ENCODE peak calls at places on chromosomes 6 and 20, in seven cellular contexts. P, J, U, K, N, Q and I are unnamed samples.

GRCh38 chr20:48635791-48636267 is 192.0 kb downstream of the PREX1 start:
- DNase-seq in J (no peak), U (peak; percentile 63), P (peak; percentile 82), Q (no peak), K (peak; percentile 52), N (no peak), I (peak; percentile 69)

GRCh38 chr6:139577991-139578604 is 203.7 kb upstream of the CITED2 start:
- DNase-seq in Q (no peak), U (peak; percentile 82), J (no peak), P (no peak), N (no peak), K (peak; percentile 63), I (peak; percentile 22)

GRCh38 chr6:36249010-36249409 is 20.9 kb upstream of the PNPLA1 start:
- DNase-seq in N (no peak), Q (no peak), J (no peak), U (peak; percentile 83), K (no peak), P (no peak), I (no peak)

GRCh38 chr6:46050845-46051405 is 35.3 kb upstream of the CLIC5 start:
- DNase-seq in Q (no peak), P (no peak), J (no peak), N (no peak), U (no peak), K (no peak), I (no peak)

GRCh38 chr6:11682525-11682924 is 96.1 kb downstream of the ADTRP start:
- DNase-seq in Q (no peak), K (no peak), P (no peak), N (no peak), U (no peak), J (no peak), I (no peak)

GRCh38 chr6:114936060-114936459 is 593.2 kb upstream of the HS3ST5 start:
- DNase-seq in Q (no peak), U (no peak), J (no peak), P (peak; percentile 2), K (no peak), N (no peak), I (no peak)

GRCh38 chr6:163457637-163458561 is 43.4 kb downstream of the QKI start:
- DNase-seq in U (peak; percentile 93), K (no peak), N (no peak), P (peak; percentile 20), J (peak; percentile 43), Q (no peak), I (no peak)

GRCh38 chr6:31203345-31203979 is 33.0 kb upstream of the POU5F1 start:
- DNase-seq in U (peak; percentile 26), K (peak; percentile 95), N (no peak), Q (peak; percentile 70), J (no peak), P (no peak), I (peak; percentile 69)

GRCh38 chr6:119241124-119241491 is 108.5 kb downstream of the MAN1A1 start:
- DNase-seq in J (no peak), N (no peak), K (no peak), Q (no peak), U (peak; percentile 45), P (no peak), I (no peak)

GRCh38 chr6:136822051-136822378 is 377 bp upstream of the PEX7 start:
- DNase-seq in K (no peak), N (no peak), U (no peak), P (no peak), Q (peak; percentile 79), J (no peak), I (no peak)

GRCh38 chr6:23013776-23014175 is 444.4 kb downstream of the HDGFL1 start:
- DNase-seq in U (no peak), Q (no peak), J (no peak), K (no peak), N (no peak), P (peak; percentile 10), I (no peak)

GRCh38 chr6:108203189-108204119 is 37.6 kb downstream of the NR2E1 start:
- DNase-seq in U (no peak), N (no peak), Q (no peak), K (no peak), P (no peak), J (no peak), I (no peak)

GRCh38 chr6:135251416-135251815 is 70.3 kb downstream of the MYB start:
- DNase-seq in P (peak; percentile 51), U (no peak), N (no peak), J (no peak), Q (peak; percentile 68), K (peak; percentile 27), I (no peak)

GRCh38 chr20:34663213-34663943 is 13.5 kb downstream of the PIGU start:
- DNase-seq in P (no peak), U (no peak), K (no peak), Q (no peak), N (no peak), J (no peak), I (no peak)

GRCh38 chr20:4183361-4183760 is 168.0 kb upstream of the RNF24 start:
- DNase-seq in N (no peak), Q (no peak), K (no peak), U (no peak), P (no peak), J (no peak), I (no peak)

GRCh38 chr6:68975064-68975463 is 340.0 kb downstream of the ADGRB3 start:
- DNase-seq in P (peak; percentile 42), Q (no peak), N (no peak), K (no peak), J (no peak), U (peak; percentile 30), I (peak; percentile 67)

GRCh38 chr6:13407709-13408695 is 79.4 kb downstream of the GFOD1 start:
- DNase-seq in J (peak; percentile 60), K (peak; percentile 58), P (no peak), U (peak; percentile 99), N (no peak), Q (no peak), I (no peak)

GRCh38 chr20:59821788-59822187 is 111.6 kb downstream of the SYCP2 start:
- DNase-seq in N (no peak), U (no peak), J (no peak), K (no peak), P (no peak), Q (no peak), I (no peak)

GRCh38 chr6:38160831-38161230 is 341.3 kb downstream of the ZFAND3 start:
- DNase-seq in J (no peak), K (no peak), Q (no peak), U (no peak), P (no peak), N (peak; percentile 11), I (no peak)

GRCh38 chr6:138465007-138465645 is 34.2 kb downstream of the NHSL1 start:
- DNase-seq in K (peak; percentile 26), Q (no peak), P (peak; percentile 17), U (peak; percentile 92), J (no peak), N (no peak), I (peak; percentile 25)

GRCh38 chr6:52524921-52525320 is 51.9 kb downstream of the TRAM2 start:
- DNase-seq in N (no peak), U (no peak), K (no peak), J (no peak), P (no peak), Q (no peak), I (no peak)

GRCh38 chr20:16553161-16553560 is 20.1 kb downstream of the KIF16B start:
- DNase-seq in U (no peak), N (no peak), P (no peak), K (no peak), J (no peak), Q (no peak), I (no peak)

GRCh38 chr6:88629838-88630462 is 333.5 kb downstream of the RNGTT start:
- DNase-seq in K (peak; percentile 25), U (no peak), P (peak; percentile 81), Q (peak; percentile 62), J (no peak), N (no peak), I (peak; percentile 42)

GRCh38 chr6:160121558-160121957 is at the start of gene SLC22A1:
- DNase-seq in U (no peak), N (no peak), Q (no peak), K (no peak), J (no peak), P (no peak), I (no peak)

GRCh38 chr6:158908596-158908995 is 89.4 kb upstream of the EZR start:
- DNase-seq in J (no peak), U (no peak), P (no peak), Q (no peak), N (no peak), K (no peak), I (no peak)

GRCh38 chr20:8005033-8005432 is 14.5 kb downstream of the TMX4 start:
- DNase-seq in N (no peak), K (no peak), P (no peak), Q (no peak), J (no peak), U (no peak), I (no peak)